ENCODE peak calls at places on chromosome 11, in nine cellular contexts. One of them, this sample, is unnamed.

GRCh38 chr11:108596701-108597100 is 3.1 kb upstream of the EXPH5 start:
- DNase-seq in tibial artery: no peak
- DNase-seq in skeletal muscle cell: no peak
- DNase-seq in A549: no peak
- DNase-seq in GM23248: no peak
- DNase-seq in pancreas: no peak
- DNase-seq in AG04449: no peak
- DNase-seq in kidney epithelial cell: no peak
- DNase-seq in OCI-LY7: no peak
- DNase-seq in this sample: no peak

GRCh38 chr11:43969543-43969942 is 27.1 kb downstream of the C11orf96 start:
- DNase-seq in GM23248: peak
- DNase-seq in OCI-LY7: no peak
- DNase-seq in pancreas: no peak
- DNase-seq in A549: no peak
- DNase-seq in AG04449: no peak
- DNase-seq in skeletal muscle cell: no peak
- DNase-seq in kidney epithelial cell: no peak
- DNase-seq in tibial artery: no peak
- DNase-seq in this sample: no peak

GRCh38 chr11:118224512-118225180 is at the start of gene JAML:
- DNase-seq in GM23248: no peak
- DNase-seq in OCI-LY7: peak
- DNase-seq in AG04449: no peak
- DNase-seq in tibial artery: no peak
- DNase-seq in skeletal muscle cell: no peak
- DNase-seq in A549: no peak
- DNase-seq in pancreas: no peak
- DNase-seq in kidney epithelial cell: no peak
- DNase-seq in this sample: no peak

GRCh38 chr11:59097113-59097708 is 9.8 kb upstream of the FAM111B start:
- DNase-seq in skeletal muscle cell: peak
- DNase-seq in tibial artery: peak
- DNase-seq in AG04449: no peak
- DNase-seq in GM23248: peak
- DNase-seq in OCI-LY7: peak
- DNase-seq in kidney epithelial cell: no peak
- DNase-seq in pancreas: peak
- DNase-seq in A549: no peak
- DNase-seq in this sample: no peak

GRCh38 chr11:12733091-12733490 is 58.9 kb downstream of the TEAD1 start:
- DNase-seq in kidney epithelial cell: no peak
- DNase-seq in OCI-LY7: no peak
- DNase-seq in A549: no peak
- DNase-seq in skeletal muscle cell: no peak
- DNase-seq in tibial artery: no peak
- DNase-seq in pancreas: no peak
- DNase-seq in AG04449: no peak
- DNase-seq in GM23248: no peak
- DNase-seq in this sample: no peak

GRCh38 chr11:2807276-2807681 is 78.3 kb downstream of the CDKN1C start:
- DNase-seq in pancreas: peak
- DNase-seq in tibial artery: peak
- DNase-seq in AG04449: no peak
- DNase-seq in skeletal muscle cell: no peak
- DNase-seq in GM23248: no peak
- DNase-seq in OCI-LY7: no peak
- DNase-seq in kidney epithelial cell: no peak
- DNase-seq in A549: no peak
- DNase-seq in this sample: peak

GRCh38 chr11:816433-816779 is 2.3 kb upstream of the PNPLA2 start:
- DNase-seq in AG04449: no peak
- DNase-seq in kidney epithelial cell: no peak
- DNase-seq in OCI-LY7: no peak
- DNase-seq in tibial artery: no peak
- DNase-seq in skeletal muscle cell: no peak
- DNase-seq in pancreas: no peak
- DNase-seq in A549: no peak
- DNase-seq in GM23248: no peak
- DNase-seq in this sample: no peak

GRCh38 chr11:297666-298405 is 1.5 kb downstream of the IFITM5 start:
- DNase-seq in GM23248: peak
- DNase-seq in skeletal muscle cell: no peak
- DNase-seq in kidney epithelial cell: no peak
- DNase-seq in tibial artery: peak
- DNase-seq in AG04449: no peak
- DNase-seq in OCI-LY7: no peak
- DNase-seq in A549: no peak
- DNase-seq in pancreas: peak
- DNase-seq in this sample: no peak

GRCh38 chr11:119573858-119574257 is 150.9 kb upstream of the THY1 start:
- DNase-seq in A549: no peak
- DNase-seq in skeletal muscle cell: no peak
- DNase-seq in pancreas: no peak
- DNase-seq in GM23248: no peak
- DNase-seq in tibial artery: no peak
- DNase-seq in kidney epithelial cell: no peak
- DNase-seq in OCI-LY7: peak
- DNase-seq in AG04449: no peak
- DNase-seq in this sample: no peak

GRCh38 chr11:119580751-119581150 is 148.2 kb downstream of the NECTIN1 start:
- DNase-seq in GM23248: no peak
- DNase-seq in tibial artery: no peak
- DNase-seq in kidney epithelial cell: no peak
- DNase-seq in pancreas: no peak
- DNase-seq in AG04449: no peak
- DNase-seq in A549: no peak
- DNase-seq in OCI-LY7: no peak
- DNase-seq in skeletal muscle cell: no peak
- DNase-seq in this sample: no peak

GRCh38 chr11:119583585-119583984 is 145.4 kb downstream of the NECTIN1 start:
- DNase-seq in AG04449: no peak
- DNase-seq in A549: no peak
- DNase-seq in OCI-LY7: no peak
- DNase-seq in tibial artery: no peak
- DNase-seq in GM23248: no peak
- DNase-seq in skeletal muscle cell: no peak
- DNase-seq in kidney epithelial cell: no peak
- DNase-seq in pancreas: no peak
- DNase-seq in this sample: no peak

GRCh38 chr11:119584193-119585037 is 144.6 kb downstream of the NECTIN1 start:
- DNase-seq in GM23248: peak
- DNase-seq in tibial artery: no peak
- DNase-seq in OCI-LY7: no peak
- DNase-seq in pancreas: peak
- DNase-seq in AG04449: no peak
- DNase-seq in kidney epithelial cell: peak
- DNase-seq in A549: peak
- DNase-seq in skeletal muscle cell: peak
- DNase-seq in this sample: no peak

GRCh38 chr11:119578466-119579220 is 150.4 kb downstream of the NECTIN1 start:
- DNase-seq in kidney epithelial cell: no peak
- DNase-seq in tibial artery: no peak
- DNase-seq in A549: no peak
- DNase-seq in AG04449: no peak
- DNase-seq in pancreas: peak
- DNase-seq in OCI-LY7: no peak
- DNase-seq in GM23248: no peak
- DNase-seq in skeletal muscle cell: no peak
- DNase-seq in this sample: no peak
- H3K4me3 ChIP-seq in kidney epithelial cell: no peak
- H3K4me3 ChIP-seq in tibial artery: no peak
- H3K4me3 ChIP-seq in A549: no peak
- H3K4me3 ChIP-seq in AG04449: no peak
- H3K4me3 ChIP-seq in pancreas: no peak
- H3K4me3 ChIP-seq in OCI-LY7: no peak
- H3K4me3 ChIP-seq in GM23248: no peak
- H3K4me3 ChIP-seq in skeletal muscle cell: no peak
- H3K4me3 ChIP-seq in this sample: no peak

GRCh38 chr11:122690292-122690691 is 34.8 kb downstream of the UBASH3B start:
- DNase-seq in tibial artery: no peak
- DNase-seq in skeletal muscle cell: no peak
- DNase-seq in pancreas: no peak
- DNase-seq in OCI-LY7: no peak
- DNase-seq in kidney epithelial cell: no peak
- DNase-seq in GM23248: no peak
- DNase-seq in A549: no peak
- DNase-seq in AG04449: no peak
- DNase-seq in this sample: no peak

GRCh38 chr11:122692444-122692843 is 36.9 kb downstream of the UBASH3B start:
- DNase-seq in GM23248: no peak
- DNase-seq in OCI-LY7: no peak
- DNase-seq in skeletal muscle cell: no peak
- DNase-seq in kidney epithelial cell: no peak
- DNase-seq in AG04449: no peak
- DNase-seq in A549: no peak
- DNase-seq in tibial artery: no peak
- DNase-seq in pancreas: no peak
- DNase-seq in this sample: no peak

GRCh38 chr11:122695076-122695620 is 39.6 kb downstream of the UBASH3B start:
- DNase-seq in skeletal muscle cell: no peak
- DNase-seq in AG04449: no peak
- DNase-seq in kidney epithelial cell: no peak
- DNase-seq in A549: no peak
- DNase-seq in pancreas: no peak
- DNase-seq in OCI-LY7: no peak
- DNase-seq in GM23248: no peak
- DNase-seq in tibial artery: no peak
- DNase-seq in this sample: no peak

GRCh38 chr11:122691751-122692150 is 36.2 kb downstream of the UBASH3B start:
- DNase-seq in kidney epithelial cell: no peak
- DNase-seq in OCI-LY7: no peak
- DNase-seq in tibial artery: no peak
- DNase-seq in A549: no peak
- DNase-seq in skeletal muscle cell: no peak
- DNase-seq in pancreas: no peak
- DNase-seq in GM23248: no peak
- DNase-seq in AG04449: no peak
- DNase-seq in this sample: no peak

GRCh38 chr11:122690801-122691649 is 35.5 kb downstream of the UBASH3B start:
- DNase-seq in kidney epithelial cell: no peak
- DNase-seq in skeletal muscle cell: no peak
- DNase-seq in tibial artery: no peak
- DNase-seq in OCI-LY7: peak
- DNase-seq in AG04449: no peak
- DNase-seq in A549: no peak
- DNase-seq in GM23248: peak
- DNase-seq in pancreas: no peak
- DNase-seq in this sample: no peak
- H3K4me3 ChIP-seq in kidney epithelial cell: no peak
- H3K4me3 ChIP-seq in skeletal muscle cell: peak
- H3K4me3 ChIP-seq in tibial artery: peak
- H3K4me3 ChIP-seq in OCI-LY7: peak
- H3K4me3 ChIP-seq in AG04449: peak
- H3K4me3 ChIP-seq in A549: no peak
- H3K4me3 ChIP-seq in GM23248: peak
- H3K4me3 ChIP-seq in pancreas: no peak
- H3K4me3 ChIP-seq in this sample: peak

GRCh38 chr11:14422052-14422813 is 63.2 kb upstream of the RRAS2 start:
- DNase-seq in A549: peak
- DNase-seq in pancreas: peak
- DNase-seq in OCI-LY7: no peak
- DNase-seq in tibial artery: peak
- DNase-seq in skeletal muscle cell: peak
- DNase-seq in AG04449: peak
- DNase-seq in GM23248: peak
- DNase-seq in kidney epithelial cell: peak
- DNase-seq in this sample: peak
- H3K4me3 ChIP-seq in A549: no peak
- H3K4me3 ChIP-seq in pancreas: no peak
- H3K4me3 ChIP-seq in OCI-LY7: no peak
- H3K4me3 ChIP-seq in tibial artery: no peak
- H3K4me3 ChIP-seq in skeletal muscle cell: no peak
- H3K4me3 ChIP-seq in AG04449: no peak
- H3K4me3 ChIP-seq in GM23248: no peak
- H3K4me3 ChIP-seq in kidney epithelial cell: no peak
- H3K4me3 ChIP-seq in this sample: no peak

GRCh38 chr11:67117667-67118058 is 1.4 kb upstream of the KDM2A start:
- DNase-seq in OCI-LY7: no peak
- DNase-seq in tibial artery: peak
- DNase-seq in AG04449: no peak
- DNase-seq in A549: no peak
- DNase-seq in pancreas: peak
- DNase-seq in GM23248: peak
- DNase-seq in skeletal muscle cell: no peak
- DNase-seq in kidney epithelial cell: no peak
- DNase-seq in this sample: no peak

GRCh38 chr11:67119577-67120391 is 721 bp downstream of the KDM2A start:
- DNase-seq in pancreas: peak
- DNase-seq in OCI-LY7: peak
- DNase-seq in kidney epithelial cell: no peak
- DNase-seq in skeletal muscle cell: no peak
- DNase-seq in GM23248: peak
- DNase-seq in AG04449: no peak
- DNase-seq in A549: peak
- DNase-seq in tibial artery: peak
- DNase-seq in this sample: no peak

GRCh38 chr11:67120456-67120855 is 1.4 kb downstream of the KDM2A start:
- DNase-seq in skeletal muscle cell: no peak
- DNase-seq in pancreas: no peak
- DNase-seq in AG04449: no peak
- DNase-seq in kidney epithelial cell: no peak
- DNase-seq in tibial artery: no peak
- DNase-seq in OCI-LY7: no peak
- DNase-seq in A549: no peak
- DNase-seq in GM23248: peak
- DNase-seq in this sample: no peak

GRCh38 chr11:67118059-67118766 is 850 bp upstream of the KDM2A start:
- DNase-seq in tibial artery: peak
- DNase-seq in skeletal muscle cell: no peak
- DNase-seq in A549: peak
- DNase-seq in GM23248: peak
- DNase-seq in kidney epithelial cell: no peak
- DNase-seq in OCI-LY7: peak
- DNase-seq in AG04449: no peak
- DNase-seq in pancreas: peak
- DNase-seq in this sample: no peak

DNA sequence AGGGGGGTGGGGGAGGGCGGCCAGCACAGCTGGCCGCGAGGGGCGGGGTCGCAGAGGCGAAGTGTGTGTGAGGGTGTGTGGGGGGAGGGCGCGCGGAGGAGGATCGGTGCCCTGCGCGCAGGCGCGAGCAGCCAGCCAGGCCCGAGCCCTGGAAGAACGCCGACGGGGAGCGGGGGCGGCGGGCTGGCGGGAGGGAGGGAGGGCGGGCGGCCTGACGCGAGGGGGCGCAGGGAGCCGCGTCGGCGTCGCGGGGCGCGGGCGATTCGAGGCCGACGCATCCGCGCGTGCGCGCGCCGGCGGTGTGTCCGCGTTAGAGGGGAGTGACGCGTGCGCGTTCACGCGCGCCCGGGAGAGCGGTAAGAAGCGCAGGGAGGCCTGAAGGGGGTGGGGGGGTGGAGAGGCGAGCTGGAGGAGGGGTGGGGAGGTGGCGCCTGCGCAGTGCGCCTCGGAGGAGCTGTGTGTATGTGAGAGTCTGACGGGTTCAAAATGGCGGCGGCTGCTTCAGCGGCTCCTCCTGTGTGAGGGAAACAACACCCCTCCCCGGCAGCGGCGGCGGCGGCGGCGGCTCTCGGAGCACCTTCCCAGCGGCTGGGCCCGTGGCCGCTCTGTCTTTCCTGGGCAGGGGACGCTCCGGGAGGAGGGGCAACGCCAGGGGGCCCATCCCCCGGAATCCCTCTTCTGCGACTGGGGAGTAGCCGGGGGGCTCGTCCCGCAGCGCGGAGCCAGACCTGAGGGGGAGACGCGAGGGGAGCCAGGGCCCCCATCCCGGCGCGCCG is at the start of gene KDM2A:
- DNase-seq in tibial artery: peak
- DNase-seq in pancreas: peak
- DNase-seq in OCI-LY7: peak
- DNase-seq in skeletal muscle cell: peak
- DNase-seq in A549: peak
- DNase-seq in AG04449: peak
- DNase-seq in kidney epithelial cell: peak
- DNase-seq in GM23248: peak
- DNase-seq in this sample: peak
- H3K4me3 ChIP-seq in tibial artery: peak
- H3K4me3 ChIP-seq in pancreas: peak
- H3K4me3 ChIP-seq in OCI-LY7: peak
- H3K4me3 ChIP-seq in skeletal muscle cell: peak
- H3K4me3 ChIP-seq in A549: peak
- H3K4me3 ChIP-seq in AG04449: peak
- H3K4me3 ChIP-seq in kidney epithelial cell: peak
- H3K4me3 ChIP-seq in GM23248: peak
- H3K4me3 ChIP-seq in this sample: peak